ENCODE peak calls at places on chromosomes 7 and 10, in four cellular contexts. L, E, K and A are unnamed samples.

GRCh38 chr10:112990271-112990670 is 40.2 kb downstream of the TCF7L2 start:
- DNase-seq in L (no peak), E (no peak), K (no peak), A (peak; percentile 27)

GRCh38 chr7:20441886-20442505 is 111.3 kb downstream of the ITGB8 start:
- DNase-seq in L (no peak), E (no peak), K (no peak), A (peak; percentile 65)

GRCh38 chr10:103555712-103556111 is 62.2 kb downstream of the NEURL1 start:
- DNase-seq in L (no peak), E (no peak), K (no peak), A (no peak)

GRCh38 chr7:29915481-29916215 is 74.0 kb downstream of the SCRN1 start:
- DNase-seq in L (no peak), E (no peak), K (no peak), A (peak; percentile 30)

GRCh38 chr7:66110861-66111260 is 3.8 kb upstream of the CRCP start:
- DNase-seq in L (no peak), E (no peak), K (no peak), A (peak; percentile 66)

GRCh38 chr10:35884657-35885071 is 242.6 kb upstream of the FZD8 start:
- DNase-seq in L (no peak), E (no peak), K (no peak), A (no peak)

GRCh38 chr10:107051769-107052168 is 112.7 kb downstream of the SORCS1 start:
- DNase-seq in L (no peak), E (no peak), K (no peak), A (no peak)

GRCh38 chr10:48947690-48948418 is 8.2 kb upstream of the LRRC18 start:
- DNase-seq in L (no peak), E (no peak), K (no peak), A (no peak)

GRCh38 chr10:102615361-102615760 is 28.9 kb upstream of the TRIM8 start:
- DNase-seq in L (no peak), E (no peak), K (no peak), A (no peak)